ENCODE peak calls at places on chromosomes 1 and 21, in nine cellular contexts. L, O, X, M, V, I, N, R and T are unnamed samples.

GRCh38 chr1:201254625-201255469 is 28.5 kb upstream of the PKP1 start:
- DNase-seq in L (no peak), O (peak), X (peak), M (peak), V (peak), I (no peak), N (peak), R (peak), T (peak)

GRCh38 chr1:43545686-43546387 is 15.2 kb downstream of the PTPRF start:
- DNase-seq in L (peak), O (peak), X (peak), M (no peak), V (peak), I (no peak), N (peak), R (peak), T (peak)

GRCh38 chr1:100354971-100355394 is 2.7 kb downstream of the CDC14A start:
- DNase-seq in L (no peak), O (peak), X (no peak), M (peak), V (no peak), I (no peak), N (peak), R (no peak), T (no peak)

GRCh38 chr1:183168308-183168707 is 17.8 kb upstream of the LAMC2 start:
- DNase-seq in L (no peak), O (no peak), X (no peak), M (no peak), V (no peak), I (no peak), N (no peak), R (no peak), T (no peak)

GRCh38 chr1:210233495-210234253 is 1.1 kb downstream of the SERTAD4 start:
- DNase-seq in L (peak), O (peak), X (no peak), M (peak), V (peak), I (no peak), N (peak), R (peak), T (no peak)

GRCh38 chr1:31787261-31787660 is 23.1 kb upstream of the ADGRB2 start:
- DNase-seq in L (peak), O (no peak), X (no peak), M (no peak), V (peak), I (no peak), N (no peak), R (no peak), T (peak)

GRCh38 chr21:38660333-38661295 is 145.1 kb upstream of the ETS2 start:
- DNase-seq in L (no peak), O (no peak), X (no peak), M (no peak), V (peak), I (no peak), N (peak), R (peak), T (no peak)

GRCh38 chr21:37342046-37342632 is 24.4 kb upstream of the DYRK1A start:
- DNase-seq in L (no peak), O (no peak), X (no peak), M (no peak), V (no peak), I (no peak), N (no peak), R (no peak), T (no peak)

GRCh38 chr1:19405195-19405760 is 80.1 kb downstream of the CAPZB start:
- DNase-seq in L (no peak), O (no peak), X (no peak), M (no peak), V (no peak), I (no peak), N (no peak), R (no peak), T (no peak)
- TF ChIP-seq CTCF in L (peak), O (no peak), X (peak), M (peak), V (peak), I (peak), N (peak), R (no peak), T (no peak)

DNA sequence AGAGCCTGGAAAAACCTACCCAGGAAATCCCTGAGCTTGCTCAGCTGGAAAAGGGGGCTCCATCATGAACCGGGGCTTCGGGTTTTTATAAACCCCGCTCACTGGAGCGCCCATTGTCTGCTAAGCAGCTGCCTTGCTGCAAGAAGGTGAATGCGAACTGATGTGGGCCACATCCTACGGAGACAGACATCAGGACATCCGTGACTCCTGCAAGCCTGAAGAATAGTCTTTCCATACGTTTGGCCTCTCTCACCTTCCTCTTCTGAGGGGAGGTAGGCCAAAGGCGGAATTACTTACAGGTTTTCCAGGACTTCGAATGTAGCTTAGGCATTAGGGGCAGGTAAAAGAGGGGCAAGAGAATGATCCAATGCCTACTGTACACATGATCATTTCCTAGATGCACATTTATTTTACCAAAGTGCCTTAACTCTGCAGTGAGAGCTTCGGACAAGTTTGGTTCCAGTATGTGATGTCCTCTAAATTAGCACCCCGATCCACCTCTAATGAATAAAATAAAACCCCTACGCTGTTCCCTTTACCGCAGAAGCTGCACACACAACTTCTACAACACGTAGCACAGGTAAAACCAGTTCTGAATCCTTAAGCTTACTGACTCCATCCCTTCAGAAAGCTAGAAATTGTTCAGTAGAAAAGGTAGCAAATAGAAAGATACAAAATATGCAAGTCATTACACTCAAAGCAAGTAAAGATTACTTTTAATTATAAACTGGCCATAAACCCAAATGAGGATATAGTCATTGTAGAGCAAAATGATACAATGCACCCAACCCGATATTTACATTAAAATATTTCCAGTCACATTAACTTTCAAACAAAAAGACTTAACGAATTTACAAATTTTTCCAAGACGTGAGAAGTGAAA is 866 bp upstream of the SORT1 start:
- DNase-seq in L (no peak), O (peak), X (no peak), M (no peak), V (no peak), I (no peak), N (no peak), R (no peak), T (no peak)
- H3K4me3 ChIP-seq in L (peak), O (peak), X (peak), M (peak), V (peak), I (peak), N (peak), R (peak), T (peak)

GRCh38 chr1:116329524-116330341 is 43.3 kb upstream of the ATP1A1 start:
- DNase-seq in L (peak), O (peak), X (no peak), M (no peak), V (no peak), I (no peak), N (no peak), R (no peak), T (no peak)

GRCh38 chr1:116330342-116330652 is 42.7 kb upstream of the ATP1A1 start:
- DNase-seq in L (no peak), O (no peak), X (no peak), M (no peak), V (no peak), I (no peak), N (no peak), R (no peak), T (no peak)

GRCh38 chr1:116332461-116332860 is 40.6 kb upstream of the ATP1A1 start:
- DNase-seq in L (no peak), O (no peak), X (no peak), M (no peak), V (no peak), I (no peak), N (no peak), R (no peak), T (no peak)

GRCh38 chr1:116331523-116331922 is 41.5 kb upstream of the ATP1A1 start:
- DNase-seq in L (no peak), O (no peak), X (no peak), M (no peak), V (no peak), I (no peak), N (no peak), R (no peak), T (no peak)

DNA sequence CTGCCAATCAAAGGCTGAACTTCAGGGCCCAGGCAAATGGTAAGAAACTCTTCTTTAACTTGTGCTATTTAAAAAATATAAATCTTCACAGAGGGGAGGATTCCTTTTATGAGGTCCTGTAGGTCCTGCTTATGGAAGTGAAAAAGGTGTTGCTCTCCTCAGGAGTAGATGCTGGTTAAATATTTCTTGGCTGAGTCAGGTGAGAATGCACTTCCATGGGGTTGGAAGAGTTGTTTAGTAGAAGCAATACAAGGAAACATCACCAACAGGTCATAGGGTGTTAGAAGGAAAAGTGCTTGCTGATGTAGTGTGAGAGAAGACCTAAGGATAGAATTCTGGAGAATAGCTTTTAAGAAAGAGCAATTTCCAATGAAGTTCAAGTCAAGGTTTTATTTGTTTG is 42.2 kb upstream of the ATP1A1 start:
- DNase-seq in L (no peak), O (no peak), X (no peak), M (no peak), V (no peak), I (no peak), N (no peak), R (no peak), T (no peak)
- H3K27ac ChIP-seq in L (no peak), O (no peak), X (no peak), M (no peak), V (no peak), I (no peak), N (no peak), R (no peak), T (peak)

GRCh38 chr1:232169436-232169835 is 460.5 kb downstream of the SIPA1L2 start:
- DNase-seq in L (no peak), O (no peak), X (no peak), M (no peak), V (no peak), I (no peak), N (no peak), R (peak), T (no peak)

GRCh38 chr1:232172556-232172955 is 457.4 kb downstream of the SIPA1L2 start:
- DNase-seq in L (no peak), O (no peak), X (no peak), M (no peak), V (no peak), I (no peak), N (no peak), R (no peak), T (no peak)

GRCh38 chr1:232174306-232174705 is 455.6 kb downstream of the SIPA1L2 start:
- DNase-seq in L (no peak), O (no peak), X (no peak), M (no peak), V (no peak), I (no peak), N (no peak), R (peak), T (no peak)

GRCh38 chr1:232168513-232168912 is 461.4 kb downstream of the SIPA1L2 start:
- DNase-seq in L (no peak), O (no peak), X (no peak), M (no peak), V (no peak), I (no peak), N (peak), R (no peak), T (no peak)

DNA sequence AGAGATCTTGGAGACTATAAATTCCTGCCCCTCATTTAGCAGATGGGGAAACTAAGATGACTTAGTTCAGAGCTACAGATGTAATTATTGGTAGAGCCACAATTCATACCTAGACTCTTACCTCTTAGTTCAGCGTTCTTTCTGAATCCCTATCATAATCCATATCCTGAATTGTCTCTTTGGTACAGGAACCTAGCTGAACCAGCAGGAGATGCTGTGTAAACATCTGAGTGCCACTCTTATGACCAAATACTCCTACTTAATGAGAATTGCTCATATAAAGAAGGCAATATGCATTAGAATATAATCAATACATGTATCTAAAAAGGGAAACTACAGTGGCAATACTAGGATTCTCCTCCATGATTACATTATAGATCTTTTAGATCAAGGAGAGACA is 459.0 kb downstream of the SIPA1L2 start:
- DNase-seq in L (no peak), O (no peak), X (no peak), M (no peak), V (no peak), I (no peak), N (no peak), R (no peak), T (no peak)
- TF ChIP-seq CTCF in L (no peak), O (no peak), X (no peak), M (no peak), V (no peak), I (no peak), N (peak), R (no peak), T (no peak)

DNA sequence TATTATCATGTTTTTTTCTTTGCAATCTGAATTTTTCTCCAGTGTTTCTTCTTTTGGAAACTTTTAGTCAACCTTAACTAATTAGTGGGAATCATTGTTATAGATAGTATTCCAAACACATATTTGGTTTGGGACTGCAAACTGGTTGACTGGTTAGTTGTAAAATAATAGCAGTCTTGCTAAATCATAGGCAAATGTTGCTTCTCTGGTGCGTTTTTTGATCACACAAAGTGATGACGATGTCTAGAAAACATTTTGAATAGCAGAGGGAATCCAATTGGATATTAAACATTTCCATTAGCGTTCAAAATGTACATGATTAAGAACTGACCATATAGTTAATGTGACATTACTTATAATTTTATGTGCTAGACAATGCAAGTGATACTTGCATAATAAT is 4.5 kb downstream of the DNAJB4 start:
- DNase-seq in L (no peak), O (peak), X (no peak), M (no peak), V (no peak), I (no peak), N (no peak), R (no peak), T (no peak)
- H3K4me3 ChIP-seq in L (no peak), O (peak), X (no peak), M (no peak), V (no peak), I (peak), N (no peak), R (peak), T (no peak)

GRCh38 chr21:35354078-35354477 is 305.0 kb upstream of the RUNX1 start:
- DNase-seq in L (no peak), O (no peak), X (no peak), M (no peak), V (no peak), I (no peak), N (no peak), R (no peak), T (no peak)

GRCh38 chr21:35360870-35361570 is 311.9 kb upstream of the RUNX1 start:
- DNase-seq in L (no peak), O (no peak), X (no peak), M (no peak), V (no peak), I (no peak), N (no peak), R (no peak), T (no peak)

GRCh38 chr21:35359076-35359475 is 310.0 kb upstream of the RUNX1 start:
- DNase-seq in L (no peak), O (no peak), X (no peak), M (no peak), V (no peak), I (no peak), N (no peak), R (no peak), T (no peak)

GRCh38 chr21:35357041-35357780 is 308.1 kb upstream of the RUNX1 start:
- DNase-seq in L (no peak), O (no peak), X (no peak), M (no peak), V (no peak), I (no peak), N (no peak), R (no peak), T (no peak)

DNA sequence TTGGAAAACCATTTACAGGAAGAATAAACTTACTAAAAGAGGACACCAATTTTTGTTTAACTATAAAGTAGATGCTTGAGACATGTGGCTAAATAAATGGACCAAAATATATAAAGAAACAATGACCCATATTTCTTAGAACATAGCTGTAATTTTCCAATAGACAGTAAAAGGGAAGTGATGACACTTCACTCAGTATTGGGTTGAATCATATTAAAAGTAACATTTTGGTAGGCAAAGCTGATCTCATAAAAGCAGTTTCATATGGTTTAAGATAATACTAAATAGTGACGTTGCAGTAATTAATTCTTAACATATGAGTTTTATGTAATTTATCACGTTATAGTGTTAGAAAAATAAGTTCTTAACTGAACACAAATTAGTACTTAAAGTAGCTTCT is 308.9 kb upstream of the RUNX1 start:
- DNase-seq in L (no peak), O (no peak), X (no peak), M (no peak), V (no peak), I (no peak), N (no peak), R (no peak), T (no peak)
- H3K27ac ChIP-seq in L (no peak), O (no peak), X (no peak), M (no peak), V (no peak), I (no peak), N (no peak), R (no peak), T (no peak)

GRCh38 chr1:91402023-91402422 is 2.6 kb downstream of the HFM1 start:
- DNase-seq in L (no peak), O (peak), X (no peak), M (no peak), V (no peak), I (no peak), N (no peak), R (no peak), T (no peak)

GRCh38 chr1:91404151-91405012 is at the start of gene HFM1:
- DNase-seq in L (peak), O (peak), X (peak), M (peak), V (peak), I (no peak), N (peak), R (no peak), T (peak)

DNA sequence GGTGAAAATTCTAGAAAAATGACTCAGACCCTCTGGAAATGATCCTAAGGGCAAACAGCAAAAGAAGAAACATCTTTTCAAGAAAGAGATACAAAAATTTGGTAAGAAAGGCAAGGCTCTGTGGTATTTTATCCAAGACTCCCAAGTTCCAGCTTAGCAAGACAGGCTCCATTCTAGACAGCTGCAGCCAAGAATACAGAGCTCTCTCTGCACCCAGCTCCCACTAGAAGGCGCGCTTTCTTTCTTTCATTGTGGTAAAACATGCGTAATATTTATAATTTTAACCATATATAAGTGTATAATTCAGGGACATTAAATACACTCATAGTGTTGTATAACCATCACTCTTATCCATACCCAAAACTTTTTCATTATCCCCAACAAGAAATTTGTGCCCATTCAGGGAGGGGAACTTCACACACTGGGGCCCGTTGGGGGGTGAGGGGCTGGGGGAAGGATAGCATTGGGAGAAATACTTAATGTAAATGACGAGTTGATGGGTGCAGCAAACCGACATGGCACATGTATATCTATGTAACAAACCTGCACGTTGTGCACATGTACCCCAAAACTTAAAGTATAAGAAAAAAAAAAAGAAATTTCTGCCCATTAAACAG is 2.2 kb upstream of the HFM1 start:
- DNase-seq in L (no peak), O (no peak), X (no peak), M (no peak), V (no peak), I (no peak), N (no peak), R (no peak), T (no peak)
- TF ChIP-seq CTCF in L (no peak), O (peak), X (no peak), M (peak), V (peak), I (no peak), N (peak), R (no peak), T (no peak)